ENCODE peak calls at places on chromosomes 16 and 17, in five cellular contexts. W, E, B, H and G are unnamed samples.

GRCh38 chr16:66412182-66412581 is 14.9 kb upstream of the BEAN1 start:
- DNase-seq in B (no peak), H (no peak), W (no peak), E (no peak), G (no peak)

GRCh38 chr17:40915199-40915661 is 22.2 kb downstream of the KRT23 start:
- DNase-seq in H (no peak), W (peak; percentile 97), B (peak; percentile 94), E (no peak), G (no peak)

GRCh38 chr17:37086329-37086728 is 137.6 kb downstream of the AATF start:
- DNase-seq in W (no peak), H (no peak), B (no peak), E (no peak), G (no peak)

GRCh38 chr16:47026947-47027346 is 53.5 kb upstream of the DNAJA2 start:
- DNase-seq in W (no peak), B (no peak), E (no peak), H (no peak), G (no peak)

GRCh38 chr17:68019336-68019674 is 16.2 kb upstream of the KPNA2 start:
- DNase-seq in E (no peak), H (no peak), W (no peak), B (no peak), G (no peak)

GRCh38 chr17:8698142-8699050 is 46.2 kb downstream of the CCDC42 start:
- DNase-seq in W (peak; percentile 77), H (no peak), E (no peak), B (no peak), G (no peak)

GRCh38 chr17:30819941-30820705 is 4.4 kb downstream of the CRLF3 start:
- DNase-seq in E (no peak), H (no peak), W (peak; percentile 13), B (no peak), G (no peak)

GRCh38 chr16:13322357-13322756 is 421.0 kb downstream of the SHISA9 start:
- DNase-seq in W (no peak), E (peak; percentile 38), H (no peak), B (no peak), G (no peak)

GRCh38 chr17:8189041-8189710 is 804 bp downstream of the BORCS6 start:
- DNase-seq in H (peak; percentile 31), W (peak; percentile 69), B (no peak), E (no peak), G (no peak)

GRCh38 chr16:51762081-51762995 is 611.3 kb upstream of the SALL1 start:
- DNase-seq in H (peak; percentile 93), W (peak; percentile 89), B (peak; percentile 63), E (peak; percentile 87), G (peak; percentile 61)

GRCh38 chr17:82981141-82981540 is 98.3 kb upstream of the METRNL start:
- DNase-seq in B (no peak), H (no peak), E (no peak), W (no peak), G (no peak)

GRCh38 chr17:39662551-39663339 is 2.4 kb upstream of the TCAP start:
- DNase-seq in W (no peak), H (no peak), B (no peak), E (peak; percentile 46), G (no peak)

GRCh38 chr17:48575066-48575582 is 3.0 kb downstream of the HOXB4 start:
- DNase-seq in H (no peak), W (no peak), B (peak; percentile 51), E (no peak), G (no peak)

GRCh38 chr17:48429156-48429555 is 858 bp downstream of the SKAP1 start:
- DNase-seq in W (no peak), H (no peak), B (no peak), E (no peak), G (no peak)

DNA sequence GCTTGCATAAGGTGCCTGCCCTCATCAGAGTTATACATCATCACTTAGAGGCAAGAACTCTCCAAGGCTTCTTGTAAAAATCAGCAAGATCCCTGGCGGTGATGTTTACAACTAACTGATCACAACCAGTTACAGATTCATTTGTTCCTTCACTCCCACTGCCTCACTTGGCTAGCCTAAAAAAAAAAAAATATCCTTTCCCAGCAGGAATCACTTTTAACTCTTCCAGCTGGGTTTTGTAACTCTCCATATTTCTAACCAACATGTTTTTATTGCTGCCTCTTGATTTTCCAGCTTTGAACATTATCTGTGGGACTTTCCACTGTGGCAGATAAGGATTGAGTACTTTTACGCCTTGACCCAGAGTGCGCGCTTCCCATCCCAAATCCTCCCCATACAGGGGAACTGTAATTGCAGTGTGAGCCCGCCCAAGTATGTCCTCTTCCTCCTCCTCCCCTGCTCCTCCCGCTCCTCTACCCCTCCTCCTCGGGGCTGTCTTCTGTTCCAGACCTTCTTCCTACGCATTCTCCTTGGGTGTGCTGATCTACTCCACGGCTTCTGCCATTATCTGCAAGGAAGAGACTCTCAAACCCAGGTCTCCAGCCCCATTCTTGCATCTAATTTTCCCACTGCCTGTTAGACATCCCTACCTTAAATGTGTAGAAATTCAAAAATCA is 43.4 kb downstream of the CYB5D2 start:
- DNase-seq in B (no peak), W (no peak), E (no peak), H (no peak), G (no peak)
- TF ChIP-seq EZH2phosphoT487 in B (no peak), W (no peak), E (no peak), H (no peak), G (no peak)

DNA sequence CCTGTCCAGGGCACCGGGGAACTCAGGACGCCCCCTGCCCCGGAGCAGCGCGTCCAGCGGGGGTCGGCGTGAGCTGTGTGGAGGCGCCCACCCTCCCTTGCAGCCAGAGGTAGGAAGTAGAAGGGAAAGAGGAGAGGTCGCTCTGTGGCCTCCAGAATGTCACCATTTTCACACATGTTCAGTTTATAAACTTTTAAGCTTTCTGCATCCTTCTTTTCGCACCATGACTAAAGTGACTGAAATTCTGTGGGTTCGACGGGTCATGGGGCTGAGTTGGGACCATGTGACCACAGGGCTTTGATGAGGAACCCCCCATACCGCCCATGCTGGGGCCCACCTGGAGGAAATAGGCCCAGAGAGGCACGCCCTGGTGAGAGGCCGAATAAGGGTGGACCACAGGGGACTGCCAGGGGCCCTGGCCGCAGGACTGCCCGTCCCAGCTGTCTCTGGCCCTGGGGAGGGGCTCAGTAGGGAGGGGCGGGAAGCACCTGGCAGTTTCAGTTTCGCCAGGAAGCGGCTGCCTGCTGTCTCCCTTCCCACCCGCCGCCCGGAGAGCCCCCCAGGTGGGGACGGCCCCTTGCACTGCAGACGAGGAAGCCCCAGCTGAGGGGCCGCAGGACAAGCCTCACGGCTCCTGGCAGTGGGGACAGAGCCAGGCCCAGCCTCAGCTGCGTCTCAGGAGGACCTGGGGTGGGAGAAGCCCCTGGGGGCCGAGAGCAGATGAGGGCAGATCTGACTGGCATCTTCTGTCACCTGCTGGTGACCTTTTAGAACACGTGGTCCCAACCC is 9.0 kb downstream of the CBFA2T3 start:
- DNase-seq in H (no peak), B (no peak), W (no peak), E (no peak), G (peak; percentile 88)
- H3F3A ChIP-seq in H (no peaks in the 10 kb centered on the region), B (no peaks in the 10 kb centered on the region), W (no peaks in the 10 kb centered on the region), E (no peaks in the 10 kb centered on the region), G (peaks cover 21% of the 10 kb centered on the region)

GRCh38 chr17:79362996-79363305 is 247.9 kb downstream of the RBFOX3 start:
- DNase-seq in B (no peak), W (no peak), H (no peak), E (no peak), G (no peak)
- TF ChIP-seq EZH2 in B (no peak), W (no peak), H (no peak), E (no peak), G (no peak)

GRCh38 chr16:28496844-28497243 is 2.4 kb downstream of the APOBR start:
- DNase-seq in B (no peak), W (no peak), H (no peak), E (no peak), G (no peak)

GRCh38 chr16:28497386-28497785 is 2.9 kb downstream of the APOBR start:
- DNase-seq in H (no peak), W (no peak), B (no peak), E (no peak), G (no peak)

GRCh38 chr16:28494141-28494851 is at the start of gene APOBR:
- DNase-seq in B (no peak), E (no peak), W (no peak), H (no peak), G (peak; percentile 51)

GRCh38 chr16:28495795-28496749 is 1.6 kb downstream of the APOBR start:
- DNase-seq in W (no peak), B (no peak), E (no peak), H (no peak), G (no peak)

DNA sequence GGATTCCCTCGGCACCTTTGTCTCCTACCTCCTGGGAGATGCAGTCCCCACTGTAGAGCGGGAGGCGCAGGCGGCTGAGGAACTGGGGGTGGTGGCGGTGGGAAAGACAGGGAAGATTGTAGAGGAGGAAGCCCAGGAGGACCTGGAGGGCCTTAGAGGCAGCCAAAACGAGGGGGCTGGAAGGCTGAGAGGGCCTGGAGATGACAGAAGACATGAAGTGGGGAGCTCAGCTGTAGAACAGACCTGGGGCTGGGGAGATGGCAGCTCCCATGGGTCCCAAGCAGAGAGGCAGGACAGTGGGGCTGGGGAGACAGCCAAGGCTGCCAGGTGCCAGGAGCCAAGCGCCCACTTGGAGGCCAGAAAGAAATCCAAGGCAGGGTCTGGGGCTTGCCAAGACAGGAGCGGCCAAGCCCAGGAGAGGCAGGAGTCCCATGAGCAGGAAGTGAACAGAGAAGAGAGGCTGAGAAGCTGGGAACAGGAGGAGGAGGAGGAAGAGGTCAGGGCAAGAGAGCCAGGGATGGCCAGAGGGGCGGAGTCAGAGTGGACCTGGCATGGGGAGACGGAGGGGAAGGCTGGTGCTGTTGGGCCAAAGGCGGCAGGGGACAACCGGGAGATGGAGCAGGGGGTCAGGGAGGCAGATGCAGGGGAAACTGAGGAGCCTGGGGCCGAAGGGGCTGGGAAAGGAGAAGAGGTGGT is 803 bp downstream of the APOBR start:
- DNase-seq in E (no peak), B (no peak), H (no peak), W (no peak), G (no peak)
- TF ChIP-seq EZH2phosphoT487 in E (no peak), B (no peak), H (no peak), W (no peak), G (no peak)

DNA sequence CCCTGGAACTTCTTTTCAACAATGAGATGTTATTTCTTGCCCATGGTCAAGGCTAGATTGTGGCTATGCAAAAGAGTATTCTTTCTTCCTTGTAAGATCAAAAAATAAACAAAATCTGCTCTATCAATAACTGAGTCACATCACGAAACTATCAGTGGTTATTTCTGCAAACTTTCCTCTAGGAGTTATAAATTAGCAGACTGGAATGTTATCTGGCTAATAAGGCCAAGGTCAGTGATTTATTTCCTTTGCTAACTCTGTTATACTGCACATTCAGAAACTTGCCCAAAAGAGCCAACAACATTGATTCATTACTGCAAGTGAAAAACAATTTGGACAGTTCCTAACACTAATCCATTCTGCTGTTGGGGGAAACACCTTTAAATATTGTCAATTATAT is 5.0 kb downstream of the ARL6IP1 start:
- DNase-seq in E (no peak), B (no peak), H (no peak), W (no peak), G (no peak)
- H3F3A ChIP-seq in E (peaks cover 2% of the 10 kb centered on the region), B (peaks cover 5% of the 10 kb centered on the region), H (peaks cover 56% of the 10 kb centered on the region), W (peaks cover 29% of the 10 kb centered on the region), G (peaks cover 14% of the 10 kb centered on the region)

GRCh38 chr16:4994719-4995434 is 36.7 kb downstream of the SEC14L5 start:
- DNase-seq in B (no peak), E (no peak), W (peak; percentile 15), H (no peak), G (no peak)
- TF ChIP-seq EZH2 in B (no peak), E (no peak), W (no peak), H (no peak), G (no peak)

GRCh38 chr17:59154335-59154720 is 658 bp downstream of the SKA2 start:
- DNase-seq in W (peak; percentile 80), B (peak; percentile 56), H (peak; percentile 75), E (peak; percentile 68), G (peak; percentile 49)
- TF ChIP-seq EZH2phosphoT487 in W (no peak), B (no peak), H (no peak), E (no peak), G (no peak)